ENCODE peak calls at places on chromosomes 2 and 18, in six cellular contexts. V is stimulated activated CD8-positive, alpha-beta memory T cell treated with anti-CD3 and anti-CD28 coated beads, Interleukin-4, amount 100 ng/mL, for 4 hours; C is NCI-H460; F is mesenteric fat pad; X is SW 1271; J is GM12891. I is an unnamed sample.

GRCh38 chr18:28041366-28041765 is 135.6 kb downstream of the CDH2 start:
- DNase-seq in V (no peak), J (no peak), C (no peak), F (no peak), X (no peak), I (no peak)

GRCh38 chr2:25324251-25324650 is 17.5 kb downstream of the DNMT3A start:
- DNase-seq in J (no peak), C (no peak), V (no peak), F (no peak), X (no peak), I (no peak)

GRCh38 chr2:7966032-7966431 is 715.8 kb upstream of the ID2 start:
- DNase-seq in J (no peak), V (no peak), F (no peak), X (no peak), C (no peak), I (no peak)

GRCh38 chr2:128682266-128682665 is 363.6 kb upstream of the HS6ST1 start:
- DNase-seq in F (no peak), J (no peak), V (no peak), C (no peak), X (no peak), I (no peak)

GRCh38 chr18:52339891-52340371 is at the start of gene DCC:
- DNase-seq in V (no peak), J (no peak), X (no peak), C (peak; percentile 52), F (no peak), I (no peak)

GRCh38 chr2:24702800-24703199 is 90.4 kb downstream of the PTRHD1 start:
- DNase-seq in V (no peak), J (no peak), X (no peak), C (no peak), F (no peak), I (no peak)

GRCh38 chr2:215299337-215299859 is 12.5 kb upstream of the ATIC start:
- DNase-seq in J (no peak), X (no peak), V (no peak), C (no peak), F (no peak), I (no peak)

GRCh38 chr2:199261936-199262335 is 195.8 kb downstream of the SATB2 start:
- DNase-seq in X (no peak), V (no peak), J (no peak), C (no peak), F (no peak), I (no peak)

GRCh38 chr18:49342690-49343089 is 117.8 kb downstream of the DYM start:
- DNase-seq in J (no peak), X (no peak), V (no peak), C (no peak), F (no peak), I (no peak)

GRCh38 chr18:79580481-79581171 is 99.0 kb upstream of the CTDP1 start:
- DNase-seq in C (no peak), V (no peak), F (peak; percentile 84), J (no peak), X (no peak), I (no peak)